ENCODE peak calls at places on chromosomes 3 and 15, in five cellular contexts. Q is bronchial epithelial cell, V is spleen, G is left ventricle myocardium inferior, Z is esophagus muscularis mucosa. K is an unnamed sample.

GRCh38 chr3:78163379-78163778 is 1123.5 kb downstream of the ROBO2 start:
- DNase-seq in Q (no peak), V (no peak), G (no peak), Z (no peak), K (no peak)

GRCh38 chr15:68578175-68578959 is 426 bp upstream of the CORO2B start:
- DNase-seq in Q (no peak), V (peak; percentile 89), G (peak; percentile 82), Z (no peak), K (no peak)

GRCh38 chr3:53232641-53233377 is 23.0 kb downstream of the TKT start:
- DNase-seq in Q (no peak), V (peak; percentile 58), G (peak; percentile 7), Z (no peak), K (no peak)

GRCh38 chr3:134625462-134625861 is 25.4 kb downstream of the KY start:
- DNase-seq in Q (no peak), V (no peak), G (no peak), Z (no peak), K (peak; percentile 90)

GRCh38 chr3:33007776-33008175 is 56.3 kb downstream of the CCR4 start:
- DNase-seq in Q (no peak), V (no peak), G (no peak), Z (no peak), K (no peak)

GRCh38 chr3:79517766-79518413 is 249.9 kb downstream of the ROBO1 start:
- DNase-seq in Q (peak; percentile 38), V (no peak), G (no peak), Z (no peak), K (no peak)

GRCh38 chr3:110667216-110667615 is 404.4 kb upstream of the NECTIN3 start:
- DNase-seq in Q (no peak), V (no peak), G (no peak), Z (no peak), K (no peak)

GRCh38 chr3:107206945-107207344 is 170.3 kb upstream of the CCDC54 start:
- DNase-seq in Q (no peak), V (no peak), G (no peak), Z (no peak), K (no peak)

GRCh38 chr3:166388321-166388720 is 551.1 kb upstream of the BCHE start:
- DNase-seq in Q (no peak), V (no peak), G (no peak), Z (no peak), K (no peak)

GRCh38 chr3:187967097-187967496 is 186.9 kb upstream of the LPP start:
- DNase-seq in Q (no peak), V (no peak), G (no peak), Z (no peak), K (no peak)

GRCh38 chr15:100201376-100202280 is 140.1 kb downstream of the ADAMTS17 start:
- DNase-seq in Q (no peak), V (peak; percentile 74), G (no peak), Z (no peak), K (peak; percentile 74)

GRCh38 chr15:34154725-34155204 is 52.9 kb downstream of the PGBD4 start:
- DNase-seq in Q (peak; percentile 86), V (no peak), G (no peak), Z (no peak), K (no peak)

GRCh38 chr3:172478116-172478515 is 29.9 kb upstream of the GHSR start:
- DNase-seq in Q (no peak), V (no peak), G (no peak), Z (no peak), K (no peak)

GRCh38 chr15:33292718-33293307 is 18.0 kb upstream of the RYR3 start:
- DNase-seq in Q (peak; percentile 62), V (no peak), G (no peak), Z (peak; percentile 82), K (no peak)

GRCh38 chr3:142961539-142961938 is 1.9 kb downstream of the PAQR9 start:
- DNase-seq in Q (no peak), V (no peak), G (no peak), Z (no peak), K (no peak)

GRCh38 chr3:150074697-150075416 is 104.2 kb upstream of the PFN2 start:
- DNase-seq in Q (no peak), V (no peak), G (no peak), Z (peak; percentile 70), K (no peak)

GRCh38 chr3:72692959-72693518 is 155.2 kb downstream of the SHQ1 start:
- DNase-seq in Q (no peak), V (no peak), G (no peak), Z (no peak), K (no peak)

GRCh38 chr3:171879472-171879871 is 36.3 kb downstream of the TMEM212 start:
- DNase-seq in Q (no peak), V (no peak), G (no peak), Z (no peak), K (no peak)

GRCh38 chr3:47444103-47444502 is 31.6 kb downstream of the SCAP start:
- DNase-seq in Q (peak; percentile 96), V (no peak), G (no peak), Z (no peak), K (no peak)

GRCh38 chr3:195921334-195921771 is 13.0 kb upstream of the TNK2 start:
- DNase-seq in Q (peak; percentile 28), V (peak; percentile 10), G (peak; percentile 6), Z (no peak), K (no peak)

GRCh38 chr3:179194931-179195330 is 46.8 kb downstream of the PIK3CA start:
- DNase-seq in Q (no peak), V (no peak), G (no peak), Z (no peak), K (no peak)

GRCh38 chr3:140288575-140288974 is 353.6 kb downstream of the CLSTN2 start:
- DNase-seq in Q (peak; percentile 38), V (no peak), G (no peak), Z (no peak), K (no peak)

GRCh38 chr3:158935846-158936245 is 134.0 kb downstream of the MFSD1 start:
- DNase-seq in Q (peak; percentile 35), V (no peak), G (no peak), Z (no peak), K (no peak)

GRCh38 chr3:156518726-156519125 is 36.2 kb downstream of the SSR3 start:
- DNase-seq in Q (peak; percentile 52), V (no peak), G (no peak), Z (no peak), K (no peak)

GRCh38 chr3:58627580-58627894 is 39.0 kb downstream of the FAM3D start:
- DNase-seq in Q (no peak), V (no peak), G (peak; percentile 77), Z (no peak), K (no peak)

GRCh38 chr3:89867286-89867685 is 759.9 kb downstream of the EPHA3 start:
- DNase-seq in Q (peak; percentile 4), V (no peak), G (no peak), Z (no peak), K (no peak)

GRCh38 chr15:25439456-25439836 is 622 bp upstream of the UBE3A start:
- DNase-seq in Q (peak; percentile 29), V (no peak), G (no peak), Z (no peak), K (no peak)

GRCh38 chr3:52537165-52537635 is 795 bp downstream of the UQCC5 start:
- DNase-seq in Q (no peak), V (no peak), G (no peak), Z (no peak), K (no peak)

GRCh38 chr3:105970283-105970682 is 101.5 kb upstream of the CBLB start:
- DNase-seq in Q (peak; percentile 90), V (no peak), G (no peak), Z (no peak), K (no peak)

GRCh38 chr3:132401255-132401654 is 16.0 kb upstream of the DNAJC13 start:
- DNase-seq in Q (no peak), V (no peak), G (no peak), Z (no peak), K (no peak)

GRCh38 chr3:119418091-119418512 is 45.3 kb downstream of the TMEM39A start:
- DNase-seq in Q (no peak), V (no peak), G (no peak), Z (no peak), K (no peak)

GRCh38 chr15:88748081-88748480 is 55.2 kb upstream of the ACAN start:
- DNase-seq in Q (no peak), V (no peak), G (no peak), Z (no peak), K (no peak)
- H3K27me3 ChIP-seq in Q (peaks cover 2% of the 10 kb centered on the region), V (peaks cover 10% of the 10 kb centered on the region), G (peaks cover 62% of the 10 kb centered on the region), Z (no peaks in the 10 kb centered on the region), K (no peaks in the 10 kb centered on the region)

DNA sequence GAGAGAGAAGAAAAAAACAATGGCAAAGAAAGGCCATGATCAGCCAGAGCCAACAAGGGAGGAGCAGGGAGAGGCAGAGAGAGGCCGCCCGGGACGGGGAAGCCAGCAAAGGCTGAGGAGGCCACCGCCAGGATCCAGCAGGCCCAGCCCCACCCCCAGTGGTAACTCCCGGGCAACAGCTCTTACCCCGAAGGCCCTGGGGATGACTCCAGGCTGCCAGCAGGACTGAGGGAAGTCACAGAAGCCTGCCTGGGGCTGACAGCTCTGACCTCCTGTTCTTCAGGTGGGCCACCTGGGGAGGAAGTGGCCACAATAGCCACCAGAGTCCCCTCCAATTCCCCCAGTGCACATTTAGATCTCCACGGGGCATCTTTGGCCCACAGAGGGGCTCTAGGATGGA is 184.3 kb upstream of the LINGO1 start:
- DNase-seq in Q (no peak), V (no peak), G (no peak), Z (no peak), K (no peak)
- H3K27me3 ChIP-seq in Q (peaks cover 23% of the 10 kb centered on the region), V (peaks cover 69% of the 10 kb centered on the region), G (peaks cover 98% of the 10 kb centered on the region), Z (peaks cover 32% of the 10 kb centered on the region), K (no peaks in the 10 kb centered on the region)

GRCh38 chr3:170531054-170531453 is 54.8 kb downstream of the SLC7A14 start:
- DNase-seq in Q (no peak), V (no peak), G (no peak), Z (no peak), K (no peak)

GRCh38 chr3:170536712-170537111 is 49.2 kb downstream of the SLC7A14 start:
- DNase-seq in Q (no peak), V (no peak), G (no peak), Z (no peak), K (no peak)

GRCh38 chr3:170532573-170532972 is 53.3 kb downstream of the SLC7A14 start:
- DNase-seq in Q (no peak), V (no peak), G (no peak), Z (no peak), K (no peak)

GRCh38 chr3:170531557-170532335 is 54.1 kb downstream of the SLC7A14 start:
- DNase-seq in Q (no peak), V (no peak), G (no peak), Z (no peak), K (no peak)

GRCh38 chr3:170534232-170534631 is 51.6 kb downstream of the SLC7A14 start:
- DNase-seq in Q (peak; percentile 37), V (no peak), G (no peak), Z (no peak), K (no peak)
- H3K27me3 ChIP-seq in Q (no peaks in the 10 kb centered on the region), V (peaks cover 8% of the 10 kb centered on the region), G (peaks cover 10% of the 10 kb centered on the region), Z (no peaks in the 10 kb centered on the region), K (no peaks in the 10 kb centered on the region)

GRCh38 chr15:83288381-83288801 is 3.9 kb upstream of the BNC1 start:
- DNase-seq in Q (peak; percentile 91), V (no peak), G (no peak), Z (peak; percentile 87), K (no peak)

GRCh38 chr15:83289160-83289559 is 4.7 kb upstream of the BNC1 start:
- DNase-seq in Q (peak; percentile 72), V (no peak), G (no peak), Z (no peak), K (no peak)

GRCh38 chr15:83285284-83285978 is 967 bp upstream of the BNC1 start:
- DNase-seq in Q (no peak), V (no peak), G (no peak), Z (peak; percentile 70), K (no peak)

GRCh38 chr15:83285979-83286553 is 1.6 kb upstream of the BNC1 start:
- DNase-seq in Q (peak; percentile 81), V (no peak), G (no peak), Z (peak; percentile 60), K (no peak)

GRCh38 chr15:83287541-83288027 is 3.1 kb upstream of the BNC1 start:
- DNase-seq in Q (peak; percentile 88), V (no peak), G (no peak), Z (peak; percentile 72), K (no peak)
- H3K27me3 ChIP-seq in Q (no peaks in the 10 kb centered on the region), V (peaks cover 48% of the 10 kb centered on the region), G (peaks cover 55% of the 10 kb centered on the region), Z (peaks cover 26% of the 10 kb centered on the region), K (peaks cover 9% of the 10 kb centered on the region)